ENCODE peak calls at places on chromosomes 16 and 17, in ten cellular contexts. W is aorta; P is breast epithelium; N is tibial nerve; E is IMR-90; C is stomach; J is fibroblast of lung; K is vagina; R is ovary; I is naive thymus-derived CD4-positive, alpha-beta T cell. Y is an unnamed sample. For H3K27me3 and H3K36me3, the result is how much of the 10 kb centered on the place peaks cover.

GRCh38 chr16:55499951-55500350 is 8.9 kb upstream of the LPCAT2 start:
- DNase-seq in W (no peak), J (peak), R (no peak), I (no peak), P (peak), N (no peak), E (peak), C (no peak), K (peak), Y (no peak)

GRCh38 chr17:74429604-74430384 is 2.1 kb upstream of the GPRC5C start:
- DNase-seq in J (no peak), N (no peak), I (no peak), R (peak), P (peak), E (no peak), C (peak), W (no peak), K (no peak), Y (peak)

GRCh38 chr16:72112906-72113615 is 19.4 kb downstream of the DHX38 start:
- DNase-seq in N (no peak), C (no peak), K (peak), R (no peak), W (no peak), J (no peak), E (no peak), I (no peak), P (no peak), Y (peak)

GRCh38 chr17:81365148-81365600 is 30.1 kb upstream of the BAHCC1 start:
- DNase-seq in P (peak), J (peak), W (peak), K (no peak), I (no peak), C (peak), R (peak), N (no peak), E (peak), Y (peak)

GRCh38 chr17:17021194-17021863 is 20.9 kb upstream of the MPRIP start:
- DNase-seq in P (peak), E (no peak), K (no peak), W (peak), J (peak), R (peak), N (peak), I (no peak), C (peak), Y (peak)

GRCh38 chr17:76481091-76481655 is 13.8 kb downstream of the AANAT start:
- DNase-seq in P (no peak), E (no peak), I (no peak), R (peak), N (no peak), C (no peak), W (no peak), K (no peak), J (no peak), Y (no peak)

GRCh38 chr16:59067207-59067606 is 333.1 kb upstream of the GOT2 start:
- DNase-seq in J (peak), R (no peak), C (no peak), N (no peak), I (no peak), W (no peak), E (peak), P (no peak), K (no peak), Y (no peak)

GRCh38 chr17:70539172-70539924 is 370.0 kb downstream of the KCNJ2 start:
- DNase-seq in I (no peak), E (no peak), C (no peak), P (no peak), J (no peak), N (no peak), W (no peak), R (no peak), K (no peak), Y (no peak)

GRCh38 chr17:73750975-73751374 is 106.7 kb upstream of the SDK2 start:
- DNase-seq in C (peak), W (no peak), I (no peak), N (no peak), R (no peak), P (no peak), J (no peak), E (no peak), K (no peak), Y (peak)

GRCh38 chr17:52024296-52024870 is 134.1 kb downstream of the CA10 start:
- DNase-seq in P (no peak), I (no peak), N (no peak), C (no peak), R (peak), W (no peak), J (peak), E (no peak), K (no peak), Y (no peak)

GRCh38 chr16:70738083-70738977 is 52.5 kb upstream of the MTSS2 start:
- DNase-seq in R (peak), C (peak), E (peak), I (peak), W (peak), P (peak), J (peak), N (no peak), K (no peak), Y (no peak)

GRCh38 chr16:49644143-49644460 is 211.8 kb downstream of the ZNF423 start:
- DNase-seq in R (no peak), C (no peak), N (no peak), I (no peak), K (no peak), P (no peak), E (no peak), J (no peak), W (no peak), Y (no peak)

GRCh38 chr17:82608816-82609215 is 39.4 kb downstream of the WDR45B start:
- DNase-seq in J (no peak), I (no peak), C (no peak), R (no peak), P (no peak), E (no peak), N (no peak), K (no peak), W (no peak), Y (no peak)

GRCh38 chr17:72233981-72234380 is 113.2 kb downstream of the SOX9 start:
- DNase-seq in K (no peak), P (no peak), I (no peak), E (no peak), C (no peak), J (no peak), N (no peak), R (no peak), W (no peak), Y (no peak)

GRCh38 chr16:81471882-81472281 is 27.3 kb downstream of the CMIP start:
- DNase-seq in W (no peak), R (no peak), I (no peak), J (no peak), P (no peak), N (no peak), E (no peak), K (no peak), C (no peak), Y (no peak)

GRCh38 chr17:58195518-58196123 is 3.1 kb downstream of the EPX start:
- DNase-seq in K (no peak), C (no peak), E (no peak), J (no peak), R (no peak), N (no peak), P (no peak), W (no peak), I (no peak), Y (no peak)

DNA sequence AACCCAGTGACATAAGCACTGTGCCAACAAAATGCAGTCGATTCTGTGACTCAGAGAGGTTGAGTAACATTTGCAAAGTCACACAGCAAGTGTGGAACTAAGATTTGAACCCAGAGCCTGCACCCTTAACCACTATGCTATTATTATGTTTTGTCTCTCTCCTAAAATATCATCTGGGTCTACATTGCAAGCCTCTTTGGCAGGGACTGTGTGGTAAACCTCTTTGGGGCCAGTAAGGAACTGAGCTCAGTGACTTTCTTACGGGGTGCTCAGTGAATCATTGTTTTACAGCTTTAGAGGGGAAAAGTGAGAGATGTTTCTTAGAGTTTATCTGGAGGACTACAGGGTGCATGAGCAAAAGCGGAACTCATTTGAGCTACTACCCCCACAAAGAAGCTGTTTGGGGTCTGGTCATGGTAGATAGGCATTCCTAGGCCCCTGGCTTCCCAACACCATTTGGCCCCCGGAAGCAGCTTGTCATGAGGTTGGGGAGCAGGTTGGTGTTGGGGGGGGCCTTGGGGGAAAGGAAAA is 9.8 kb downstream of the CIITA start:
- DNase-seq in E (no peak), J (no peak), W (peak), C (no peak), K (no peak), P (no peak), N (no peak), R (no peak), I (no peak), Y (no peak)
- H3K27me3 ChIP-seq in E (under half), J (under half), W (under half), C (under half), K (under half), P (under half), N (under half), R (under half), I (under half), Y (under half)

GRCh38 chr17:40980117-40980516 is 4.0 kb downstream of the KRT40 start:
- DNase-seq in P (no peak), C (no peak), I (no peak), J (no peak), R (no peak), E (no peak), K (no peak), N (no peak), W (no peak), Y (no peak)

GRCh38 chr17:40975516-40975915 is 8.6 kb downstream of the KRT40 start:
- DNase-seq in R (no peak), C (no peak), J (no peak), W (no peak), E (no peak), P (no peak), I (no peak), K (no peak), N (no peak), Y (no peak)

GRCh38 chr17:40981115-40981514 is 3.0 kb downstream of the KRT40 start:
- DNase-seq in E (no peak), C (no peak), J (no peak), R (no peak), N (no peak), P (no peak), I (no peak), K (no peak), W (no peak), Y (no peak)

GRCh38 chr17:40980594-40980993 is 3.5 kb downstream of the KRT40 start:
- DNase-seq in J (peak), N (no peak), P (no peak), C (no peak), I (no peak), E (peak), K (no peak), R (no peak), W (no peak), Y (no peak)

DNA sequence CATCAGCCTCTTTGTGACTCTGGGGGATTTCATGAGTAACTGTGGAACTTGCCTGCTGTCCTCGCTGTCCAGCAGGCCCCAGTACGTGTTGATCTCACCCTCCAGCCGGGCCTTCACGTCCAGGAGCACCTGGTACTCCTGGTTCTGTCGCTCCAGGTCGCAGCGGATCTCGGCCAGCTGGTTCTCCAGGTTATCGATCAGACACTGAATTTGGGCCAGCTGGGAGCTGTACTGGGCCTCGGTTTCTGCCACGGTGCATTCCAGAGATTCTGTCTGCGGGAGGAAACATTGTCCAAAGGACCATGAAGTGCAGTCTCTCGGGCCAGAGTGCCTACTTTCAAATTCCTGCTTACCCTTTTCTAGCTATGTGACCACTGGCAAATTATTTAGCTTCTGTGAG is 5.4 kb downstream of the KRT40 start:
- DNase-seq in E (no peak), J (no peak), N (no peak), C (no peak), K (no peak), I (no peak), R (no peak), W (no peak), P (no peak), Y (peak)
- H3K36me3 ChIP-seq in E (under half), J (under half), N (under half), C (under half), K (under half), I (under half), R (under half), W (under half), P (under half), Y (under half)

DNA sequence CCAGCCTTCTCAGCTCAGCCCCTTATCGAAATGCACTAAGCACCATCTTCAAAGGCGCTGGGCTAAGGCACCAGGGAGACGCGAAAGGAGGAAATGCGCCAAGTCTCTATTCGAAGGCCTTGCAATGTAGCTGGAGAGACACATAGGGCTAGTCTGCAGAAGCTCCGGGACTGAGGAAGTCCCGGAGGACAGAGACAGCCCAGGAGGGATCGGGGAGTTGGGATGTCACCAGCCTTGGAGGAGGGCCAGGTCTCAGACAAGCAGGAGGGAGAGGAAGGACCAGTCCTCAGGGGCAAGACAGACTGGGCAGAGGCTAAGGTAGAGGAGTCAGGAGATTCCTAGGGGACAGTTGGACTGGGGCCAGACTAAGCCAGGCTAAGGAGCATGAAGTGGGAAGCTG is 8.5 kb downstream of the C17orf100 start:
- DNase-seq in E (no peak), P (no peak), R (no peak), N (no peak), J (no peak), K (no peak), I (no peak), W (no peak), C (no peak), Y (no peak)
- H3K27me3 ChIP-seq in E (under half), P (under half), R (under half), N (half or more), J (under half), K (under half), I (under half), W (under half), C (under half), Y (under half)

GRCh38 chr16:30750876-30751465 is 2.7 kb downstream of the PHKG2 start:
- DNase-seq in R (no peak), K (no peak), C (no peak), N (no peak), W (no peak), E (no peak), I (no peak), J (no peak), P (no peak), Y (no peak)
- H3K36me3 ChIP-seq in R (under half), K (under half), C (half or more), N (under half), W (under half), E (under half), I (under half), J (under half), P (under half), Y (under half)

GRCh38 chr17:46266656-46267544 is 28.0 kb upstream of the LRRC37A start:
- DNase-seq in P (peak), W (peak), I (peak), N (peak), K (no peak), R (peak), J (peak), C (peak), E (peak), Y (peak)

GRCh38 chr17:46270032-46270431 is 24.9 kb upstream of the LRRC37A start:
- DNase-seq in J (no peak), C (no peak), I (no peak), E (no peak), N (no peak), R (no peak), W (no peak), K (no peak), P (no peak), Y (no peak)

GRCh38 chr17:46262271-46262670 is 32.7 kb upstream of the LRRC37A start:
- DNase-seq in J (no peak), K (no peak), R (no peak), C (no peak), N (no peak), E (no peak), I (no peak), W (no peak), P (no peak), Y (no peak)

GRCh38 chr17:46264456-46265198 is 30.3 kb upstream of the LRRC37A start:
- DNase-seq in W (no peak), N (no peak), R (no peak), J (peak), C (no peak), K (no peak), E (peak), I (peak), P (no peak), Y (no peak)
- H3K27me3 ChIP-seq in W (under half), N (under half), R (under half), J (under half), C (under half), K (under half), E (under half), I (under half), P (under half), Y (under half)

GRCh38 chr17:41689497-41690299 is 1.0 kb downstream of the EIF1 start:
- DNase-seq in W (no peak), I (peak), J (peak), K (no peak), C (no peak), R (no peak), P (peak), N (no peak), E (peak), Y (peak)
- H3K36me3 ChIP-seq in W (under half), I (under half), J (under half), K (under half), C (half or more), R (under half), P (under half), N (under half), E (under half), Y (under half)

Y was measured in body of pancreas.